ENCODE peak calls at places on chromosome 16, in five cellular contexts. W is WERI-Rb-1; R is type B pancreatic cell; Q is stimulated activated CD8-positive, alpha-beta memory T cell treated with anti-CD3 and anti-CD28 coated beads, Interleukin-4, amount 100 ng/mL, for 1 hour; K is keratinocyte. D is an unnamed sample.

GRCh38 chr16:3022697-3023414 is 886 bp downstream of the HCFC1R1 start:
- DNase-seq in W (no peak), R (no peak), Q (no peak), K (no peak), D (peak; percentile 53)

GRCh38 chr16:56915311-56916105 is 16.4 kb upstream of the HERPUD1 start:
- DNase-seq in W (no peak), R (no peak), Q (no peak), K (no peak), D (no peak)

GRCh38 chr16:49061315-49061714 is 220.3 kb downstream of the CBLN1 start:
- DNase-seq in W (no peak), R (no peak), Q (no peak), K (no peak), D (no peak)

GRCh38 chr16:15041260-15042011 is 14.4 kb downstream of the NTAN1 start:
- DNase-seq in W (peak; percentile 75), R (no peak), Q (no peak), K (no peak), D (no peak)

GRCh38 chr16:23700509-23700908 is 12.5 kb downstream of the ERN2 start:
- DNase-seq in W (peak; percentile 48), R (no peak), Q (no peak), K (no peak), D (no peak)

GRCh38 chr16:49337814-49338350 is 35.7 kb upstream of the C16orf78 start:
- DNase-seq in W (peak; percentile 63), R (peak; percentile 24), Q (no peak), K (no peak), D (no peak)

GRCh38 chr16:75075688-75076268 is 40.8 kb downstream of the LDHD start:
- DNase-seq in W (no peak), R (no peak), Q (no peak), K (no peak), D (no peak)

GRCh38 chr16:86931410-86931941 is 353.1 kb downstream of the FOXL1 start:
- DNase-seq in W (no peak), R (no peak), Q (no peak), K (no peak), D (no peak)

GRCh38 chr16:74999683-75000480 is 1.1 kb downstream of the ZNRF1 start:
- DNase-seq in W (peak; percentile 32), R (peak; percentile 73), Q (no peak), K (no peak), D (peak; percentile 85)

GRCh38 chr16:28207425-28207824 is 4.3 kb downstream of the XPO6 start:
- DNase-seq in W (no peak), R (no peak), Q (no peak), K (no peak), D (no peak)

GRCh38 chr16:86396318-86396882 is 113.9 kb upstream of the FOXF1 start:
- DNase-seq in W (no peak), R (no peak), Q (no peak), K (no peak), D (no peak)

GRCh38 chr16:58022601-58023371 is 2.8 kb upstream of the MMP15 start:
- DNase-seq in W (no peak), R (no peak), Q (no peak), K (no peak), D (no peak)

GRCh38 chr16:73390936-73391335 is 343.0 kb upstream of the ZFHX3 start:
- DNase-seq in W (no peak), R (no peak), Q (no peak), K (no peak), D (no peak)

GRCh38 chr16:12010388-12011251 is 34.1 kb downstream of the SNX29 start:
- DNase-seq in W (no peak), R (no peak), Q (no peak), K (no peak), D (no peak)

GRCh38 chr16:11497329-11497805 is 89.4 kb downstream of the LITAF start:
- DNase-seq in W (peak; percentile 85), R (no peak), Q (no peak), K (peak; percentile 90), D (peak; percentile 67)

GRCh38 chr16:85834741-85835140 is 35.2 kb downstream of the COX4I1 start:
- DNase-seq in W (no peak), R (no peak), Q (no peak), K (no peak), D (no peak)

GRCh38 chr16:85137323-85138072 is 25.2 kb upstream of the CIBAR2 start:
- DNase-seq in W (no peak), R (peak; percentile 82), Q (no peak), K (no peak), D (no peak)

GRCh38 chr16:1509307-1510221 is 16.4 kb downstream of the TELO2 start:
- DNase-seq in W (no peak), R (no peak), Q (no peak), K (no peak), D (no peak)

GRCh38 chr16:65457084-65457483 is 335.2 kb upstream of the CDH11 start:
- DNase-seq in W (no peak), R (no peak), Q (no peak), K (no peak), D (no peak)

GRCh38 chr16:84583995-84584394 is 33.9 kb downstream of the COTL1 start:
- DNase-seq in W (no peak), R (no peak), Q (no peak), K (no peak), D (no peak)

GRCh38 chr16:49274936-49275730 is 6.5 kb downstream of the CBLN1 start:
- DNase-seq in W (no peak), R (no peak), Q (no peak), K (no peak), D (no peak)

GRCh38 chr16:69927056-69927757 is 23.9 kb upstream of the CLEC18A start:
- DNase-seq in W (no peak), R (no peak), Q (no peak), K (no peak), D (no peak)

GRCh38 chr16:89375021-89375420 is 115.3 kb downstream of the ANKRD11 start:
- DNase-seq in W (peak; percentile 74), R (no peak), Q (no peak), K (no peak), D (no peak)

GRCh38 chr16:80198995-80199299 is 341.8 kb upstream of the DYNLRB2 start:
- DNase-seq in W (no peak), R (no peak), Q (no peak), K (no peak), D (no peak)